ENCODE peak calls at places on chromosome 16, in eight cellular contexts. G, L, F, V, H, B, X and Q are unnamed samples.

GRCh38 chr16:12611916-12612597 is 191.6 kb downstream of the CPPED1 start:
- DNase-seq in G (no peak), L (no peak), F (no peak), V (no peak), H (no peak), B (no peak), X (no peak), Q (no peak)

GRCh38 chr16:3807425-3808123 is 72.9 kb downstream of the CREBBP start:
- DNase-seq in G (no peak), L (no peak), F (no peak), V (no peak), H (no peak), B (no peak), X (no peak), Q (no peak)

GRCh38 chr16:78220571-78220970 is 121.1 kb downstream of the WWOX start:
- DNase-seq in G (no peak), L (no peak), F (no peak), V (no peak), H (no peak), B (no peak), X (no peak), Q (no peak)

GRCh38 chr16:61797960-61798359 is 238.3 kb downstream of the CDH8 start:
- DNase-seq in G (no peak), L (no peak), F (no peak), V (no peak), H (no peak), B (no peak), X (no peak), Q (no peak)

GRCh38 chr16:21060027-21060510 is 90.6 kb downstream of the DNAH3 start:
- DNase-seq in G (peak; percentile 43), L (no peak), F (no peak), V (no peak), H (no peak), B (peak; percentile 28), X (no peak), Q (no peak)

GRCh38 chr16:77499373-77500285 is 64.8 kb upstream of the ADAMTS18 start:
- DNase-seq in G (peak; percentile 76), L (no peak), F (peak; percentile 39), V (peak; percentile 42), H (no peak), B (no peak), X (no peak), Q (no peak)

GRCh38 chr16:86882586-86883280 is 304.4 kb downstream of the FOXL1 start:
- DNase-seq in G (peak; percentile 59), L (no peak), F (no peak), V (peak; percentile 65), H (no peak), B (no peak), X (no peak), Q (no peak)

GRCh38 chr16:89052824-89053724 is 40.6 kb upstream of the ACSF3 start:
- DNase-seq in G (no peak), L (peak; percentile 68), F (no peak), V (peak; percentile 82), H (peak; percentile 61), B (peak; percentile 88), X (no peak), Q (no peak)

GRCh38 chr16:78142784-78143183 is 43.3 kb downstream of the WWOX start:
- DNase-seq in G (no peak), L (no peak), F (no peak), V (peak; percentile 32), H (no peak), B (no peak), X (no peak), Q (no peak)

GRCh38 chr16:58462089-58462488 is 37.9 kb upstream of the NDRG4 start:
- DNase-seq in G (no peak), L (no peak), F (no peak), V (no peak), H (no peak), B (no peak), X (no peak), Q (no peak)

GRCh38 chr16:72872966-72873365 is 175.0 kb downstream of the ZFHX3 start:
- DNase-seq in G (no peak), L (no peak), F (no peak), V (no peak), H (no peak), B (no peak), X (no peak), Q (no peak)

GRCh38 chr16:56610017-56610608 is 1.7 kb downstream of the MT2A start:
- DNase-seq in G (peak; percentile 83), L (peak; percentile 61), F (no peak), V (peak; percentile 47), H (peak; percentile 79), B (peak; percentile 47), X (no peak), Q (peak; percentile 58)

GRCh38 chr16:53433930-53434435 is 288 bp upstream of the RBL2 start:
- DNase-seq in G (no peak), L (no peak), F (no peak), V (peak; percentile 68), H (no peak), B (no peak), X (no peak), Q (no peak)

GRCh38 chr16:55613578-55614333 is 42.0 kb upstream of the SLC6A2 start:
- DNase-seq in G (no peak), L (no peak), F (no peak), V (no peak), H (no peak), B (no peak), X (no peak), Q (no peak)

GRCh38 chr16:80924372-80924978 is 82.2 kb downstream of the CMC2 start:
- DNase-seq in G (no peak), L (peak; percentile 67), F (no peak), V (peak; percentile 51), H (peak; percentile 73), B (peak; percentile 80), X (no peak), Q (no peak)

GRCh38 chr16:51157698-51158097 is 6.6 kb upstream of the SALL1 start:
- DNase-seq in G (no peak), L (no peak), F (no peak), V (no peak), H (no peak), B (no peak), X (no peak), Q (no peak)

DNA sequence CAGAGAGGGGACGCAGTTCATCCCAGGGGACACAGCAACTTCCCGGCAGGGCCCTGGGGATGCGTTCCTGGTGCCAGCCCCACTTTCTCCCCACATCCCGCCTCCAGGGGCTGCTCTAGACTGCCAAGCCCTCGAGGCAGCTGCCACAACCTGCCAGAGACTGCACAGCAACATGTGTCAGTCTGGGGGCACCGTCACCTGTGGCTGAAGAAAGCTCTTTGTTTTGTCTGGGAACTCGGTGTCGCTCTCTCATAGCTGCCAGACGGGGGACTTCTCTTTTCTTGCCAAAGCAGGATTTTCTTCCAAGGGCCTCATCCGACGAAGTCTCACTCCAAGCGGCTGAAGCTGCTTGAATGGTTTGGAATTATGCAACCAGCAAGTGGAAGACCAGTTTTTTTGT is 43.7 kb downstream of the COTL1 start:
- DNase-seq in G (no peak), L (no peak), F (no peak), V (no peak), H (no peak), B (no peak), X (no peak), Q (no peak)
- TF ChIP-seq CTCF in G (no peak), L (no peak), F (no peak), V (no peak), H (no peak), B (no peak), X (no peak), Q (no peak)

GRCh38 chr16:66365588-66365987 is 903 bp upstream of the CDH5 start:
- DNase-seq in G (no peak), L (peak; percentile 35), F (peak; percentile 64), V (peak; percentile 49), H (no peak), B (no peak), X (no peak), Q (no peak)
- H3K27ac ChIP-seq in G (peak overlapping the region; percentile 71), L (no peak overlapping the region), F (peak overlapping the region; percentile 44), V (peak overlapping the region; percentile 87), H (peak overlapping the region; percentile 3), B (peak overlapping the region; percentile 70), X (no peak overlapping the region), Q (peak overlapping the region; percentile 51)

DNA sequence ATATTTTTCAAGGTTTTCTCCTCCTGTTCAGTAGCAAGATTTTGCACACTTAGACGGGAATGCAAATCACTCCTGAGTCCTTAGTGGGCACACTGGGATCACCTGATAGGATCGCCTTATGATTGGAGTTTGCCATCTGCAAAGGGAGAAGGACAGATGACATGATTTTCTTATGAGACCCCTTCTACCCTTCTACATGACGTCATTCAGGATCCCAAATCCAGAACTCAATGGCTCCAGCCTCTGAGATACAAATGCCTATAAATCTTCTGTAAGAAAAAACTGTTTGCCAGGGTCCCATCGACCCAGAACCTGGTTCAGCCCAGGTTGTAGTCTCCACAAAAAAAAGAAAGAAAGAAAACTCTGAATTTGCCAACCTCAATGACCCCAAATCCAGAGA is 6.9 kb downstream of the ZNF423 start:
- DNase-seq in G (no peak), L (no peak), F (no peak), V (no peak), H (no peak), B (no peak), X (no peak), Q (no peak)
- TF ChIP-seq CTCF in G (no peak), L (no peak), F (no peak), V (no peak), H (no peak), B (no peak), X (no peak), Q (no peak)

GRCh38 chr16:69105501-69106361 is at the start of gene HAS3:
- DNase-seq in G (no peak), L (peak; percentile 63), F (peak; percentile 51), V (peak; percentile 75), H (peak; percentile 69), B (peak; percentile 65), X (no peak), Q (peak; percentile 71)

GRCh38 chr16:69107311-69107962 is 2.0 kb downstream of the HAS3 start:
- DNase-seq in G (no peak), L (peak; percentile 74), F (peak; percentile 35), V (peak; percentile 36), H (peak; percentile 56), B (peak; percentile 50), X (no peak), Q (peak; percentile 51)

GRCh38 chr16:69108069-69108904 is 2.8 kb downstream of the HAS3 start:
- DNase-seq in G (no peak), L (no peak), F (no peak), V (peak; percentile 27), H (no peak), B (no peak), X (no peak), Q (no peak)

GRCh38 chr16:69108905-69109252 is 3.4 kb downstream of the HAS3 start:
- DNase-seq in G (no peak), L (no peak), F (no peak), V (no peak), H (no peak), B (no peak), X (no peak), Q (no peak)

DNA sequence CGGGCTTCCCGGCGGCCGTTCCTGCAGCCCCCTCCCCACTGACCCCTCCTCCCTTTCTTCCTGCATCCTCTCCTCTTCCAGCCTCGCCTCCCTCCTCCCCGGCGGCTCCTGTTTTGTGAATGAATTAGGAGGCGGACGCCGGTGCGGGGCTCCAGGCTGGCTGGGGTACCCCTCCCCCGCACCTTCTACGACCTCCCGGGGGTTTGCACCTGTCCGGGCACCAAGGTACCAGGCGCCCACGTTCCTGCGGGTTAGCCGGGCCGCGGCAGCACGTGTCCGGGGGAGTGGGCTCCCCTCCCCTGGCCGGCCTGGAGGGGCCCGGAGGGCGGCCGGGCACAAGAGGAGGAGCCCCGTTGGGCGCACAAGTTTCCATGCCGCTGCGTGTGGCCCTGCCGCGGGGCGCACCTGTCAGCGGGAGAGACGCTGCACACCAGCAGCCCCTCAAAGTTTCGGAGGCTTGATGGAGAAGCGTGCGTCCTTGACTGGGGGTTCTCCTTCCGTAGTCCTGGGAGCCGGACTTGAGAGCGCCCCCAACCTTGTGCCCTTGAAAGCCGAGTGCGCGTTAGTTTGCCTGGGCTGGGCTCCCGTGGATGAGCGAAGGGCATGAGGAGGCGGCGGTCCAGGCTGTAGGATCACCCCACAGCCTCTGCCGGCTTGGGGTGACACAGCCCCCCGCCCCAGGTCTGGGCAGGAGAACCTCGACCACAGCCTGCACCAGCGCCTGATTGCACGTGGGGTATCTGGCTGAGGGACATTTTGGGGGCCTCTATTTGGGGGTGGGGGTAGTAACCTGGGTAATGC is 1.2 kb downstream of the HAS3 start:
- DNase-seq in G (no peak), L (peak; percentile 29), F (peak; percentile 33), V (no peak), H (no peak), B (no peak), X (no peak), Q (no peak)
- H3K27ac ChIP-seq in G (no peak overlapping the region), L (no peak overlapping the region), F (no peak overlapping the region), V (peak overlapping the region; percentile 83), H (no peak overlapping the region), B (no peak overlapping the region), X (no peak overlapping the region), Q (no peak overlapping the region)